ENCODE peak calls at places on chromosomes 16 and 17, in four cellular contexts. X, E, H and O are unnamed samples.

GRCh38 chr16:27424772-27425498 is 23.0 kb downstream of the IL21R start:
- DNase-seq in X (no peak), E (no peak), H (no peak), O (peak; percentile 6)

GRCh38 chr17:81249233-81250040 is 10.3 kb downstream of the NDUFAF8 start:
- DNase-seq in X (peak; percentile 30), E (no peak), H (no peak), O (no peak)

GRCh38 chr17:32490101-32490482 is 3.3 kb downstream of the CDK5R1 start:
- DNase-seq in X (peak; percentile 84), E (peak; percentile 28), H (no peak), O (no peak)

GRCh38 chr17:36817483-36818048 is 119.7 kb upstream of the LHX1 start:
- DNase-seq in X (no peak), E (no peak), H (no peak), O (no peak)

GRCh38 chr17:53344778-53345177 is 477.9 kb upstream of the KIF2B start:
- DNase-seq in X (no peak), E (no peak), H (no peak), O (no peak)

GRCh38 chr17:31908386-31908785 is 6.9 kb upstream of the UTP6 start:
- DNase-seq in X (no peak), E (no peak), H (no peak), O (no peak)

GRCh38 chr16:23105309-23105708 is 43.9 kb downstream of the USP31 start:
- DNase-seq in X (no peak), E (no peak), H (no peak), O (no peak)

GRCh38 chr17:81112461-81112860 is 52.8 kb upstream of the PVALEF start:
- DNase-seq in X (no peak), E (no peak), H (no peak), O (no peak)

GRCh38 chr16:23974223-23974622 is 138.4 kb downstream of the PRKCB start:
- DNase-seq in X (no peak), E (no peak), H (no peak), O (no peak)

GRCh38 chr17:78805301-78805700 is 23.2 kb upstream of the CYTH1 start:
- DNase-seq in X (no peak), E (peak; percentile 66), H (no peak), O (peak; percentile 48)

GRCh38 chr17:56593741-56594527 is 435 bp downstream of the NOG start:
- DNase-seq in X (peak; percentile 68), E (peak; percentile 40), H (no peak), O (peak; percentile 66)

GRCh38 chr17:6439951-6440350 is 4.3 kb upstream of the PIMREG start:
- DNase-seq in X (peak; percentile 8), E (no peak), H (no peak), O (no peak)

GRCh38 chr16:53357955-53358354 is 76.3 kb upstream of the RBL2 start:
- DNase-seq in X (no peak), E (no peak), H (no peak), O (no peak)

GRCh38 chr17:58666858-58667267 is 25.0 kb downstream of the TEX14 start:
- DNase-seq in X (peak; percentile 86), E (peak; percentile 22), H (no peak), O (peak; percentile 68)

GRCh38 chr16:77584205-77584859 is 138.0 kb upstream of the NUDT7 start:
- DNase-seq in X (peak; percentile 78), E (peak; percentile 36), H (peak; percentile 8), O (no peak)

GRCh38 chr16:81703177-81704155 is 75.6 kb upstream of the PLCG2 start:
- DNase-seq in X (no peak), E (no peak), H (no peak), O (no peak)

GRCh38 chr17:41645371-41646063 is 21.1 kb upstream of the KRT17 start:
- DNase-seq in X (peak; percentile 12), E (no peak), H (no peak), O (no peak)

GRCh38 chr17:2102931-2103398 is 48.1 kb downstream of the HIC1 start:
- DNase-seq in X (no peak), E (no peak), H (no peak), O (no peak)

GRCh38 chr16:381788-382717 is at the start of gene PGAP6:
- DNase-seq in X (peak; percentile 63), E (peak; percentile 58), H (no peak), O (peak; percentile 72)

GRCh38 chr16:88616320-88616719 is 22.1 kb upstream of the IL17C start:
- DNase-seq in X (no peak), E (no peak), H (no peak), O (peak; percentile 86)

GRCh38 chr17:61410100-61410551 is 10.5 kb downstream of the TBX2 start:
- DNase-seq in X (no peak), E (no peak), H (no peak), O (no peak)

GRCh38 chr17:2244545-2245525 is 58.8 kb downstream of the SMG6 start:
- DNase-seq in X (peak; percentile 59), E (peak; percentile 87), H (peak; percentile 9), O (peak; percentile 84)

GRCh38 chr16:88315543-88316105 is 67.1 kb upstream of the ZNF469 start:
- DNase-seq in X (peak; percentile 1), E (no peak), H (no peak), O (peak; percentile 54)

GRCh38 chr16:53893731-53894435 is 189.9 kb downstream of the FTO start:
- DNase-seq in X (peak; percentile 83), E (no peak), H (no peak), O (no peak)